ENCODE peak calls at places on chromosomes 1 and 21, in seven cellular contexts. L, B, Q, H, C, T and V are unnamed samples.
A peak's percentile ranks its signal among the peaks of the same experiment; 100 is the strongest.

GRCh38 chr21:16193758-16194606 is 464.2 kb downstream of the USP25 start:
- DNase-seq in L (no peak), B (peak; percentile 81), Q (no peak), H (peak; percentile 84), C (no peak), T (peak; percentile 80), V (peak; percentile 79)

GRCh38 chr1:213987422-213987875 is 324 bp upstream of the PROX1 start:
- DNase-seq in L (no peak), B (no peak), Q (no peak), H (no peak), C (no peak), T (no peak), V (no peak)

GRCh38 chr21:45140346-45140940 is 66.1 kb downstream of the ADARB1 start:
- DNase-seq in L (no peak), B (peak; percentile 89), Q (peak; percentile 76), H (peak; percentile 86), C (peak; percentile 65), T (peak; percentile 89), V (peak; percentile 95)

GRCh38 chr1:47023268-47024137 is at the start of gene CYP4X1:
- DNase-seq in L (peak; percentile 86), B (no peak), Q (no peak), H (peak; percentile 65), C (no peak), T (no peak), V (no peak)

GRCh38 chr1:159916240-159917051 is 8.9 kb downstream of the TAGLN2 start:
- DNase-seq in L (no peak), B (peak; percentile 95), Q (no peak), H (peak; percentile 72), C (no peak), T (no peak), V (peak; percentile 91)

GRCh38 chr1:55632906-55633305 is 417.7 kb upstream of the USP24 start:
- DNase-seq in L (peak; percentile 89), B (no peak), Q (no peak), H (no peak), C (no peak), T (no peak), V (peak; percentile 12)

GRCh38 chr1:35390600-35391494 is 122.3 kb downstream of the ZMYM4 start:
- DNase-seq in L (no peak), B (no peak), Q (no peak), H (no peak), C (no peak), T (peak; percentile 16), V (peak; percentile 26)

GRCh38 chr1:147168626-147169058 is 3.6 kb downstream of the PRKAB2 start:
- DNase-seq in L (no peak), B (no peak), Q (no peak), H (peak; percentile 43), C (no peak), T (no peak), V (peak; percentile 42)

GRCh38 chr1:12460911-12461621 is 156.9 kb downstream of the DHRS3 start:
- DNase-seq in L (no peak), B (no peak), Q (no peak), H (no peak), C (no peak), T (no peak), V (peak; percentile 86)

GRCh38 chr21:40841524-40842196 is 5.3 kb downstream of the DSCAM start:
- DNase-seq in L (peak; percentile 91), B (peak; percentile 42), Q (no peak), H (peak; percentile 84), C (no peak), T (peak; percentile 13), V (no peak)

GRCh38 chr1:226633541-226634155 is 85.1 kb downstream of the STUM start:
- DNase-seq in L (no peak), B (no peak), Q (peak; percentile 27), H (no peak), C (no peak), T (no peak), V (no peak)

GRCh38 chr1:1917995-1918900 is 831 bp downstream of the TMEM52 start:
- DNase-seq in L (no peak), B (no peak), Q (no peak), H (peak; percentile 55), C (no peak), T (no peak), V (no peak)

GRCh38 chr1:1918901-1919303 is at the start of gene TMEM52:
- DNase-seq in L (no peak), B (no peak), Q (no peak), H (no peak), C (no peak), T (no peak), V (no peak)

GRCh38 chr1:1915911-1916835 is 1.1 kb downstream of the CALML6 start:
- DNase-seq in L (no peak), B (no peak), Q (no peak), H (no peak), C (no peak), T (no peak), V (no peak)

GRCh38 chr1:1916882-1917281 is 1.8 kb downstream of the CALML6 start:
- DNase-seq in L (no peak), B (no peak), Q (no peak), H (no peak), C (no peak), T (no peak), V (no peak)

GRCh38 chr1:1917304-1917976 is 1.6 kb downstream of the TMEM52 start:
- DNase-seq in L (no peak), B (no peak), Q (no peak), H (no peak), C (no peak), T (no peak), V (no peak)
- TF ChIP-seq POLR2A in L (no peak), B (no peak), Q (no peak), H (no peak), C (no peak), T (no peak), V (no peak)

GRCh38 chr1:6026095-6026809 is 19.4 kb upstream of the KCNAB2 start:
- DNase-seq in L (peak; percentile 92), B (peak; percentile 68), Q (no peak), H (peak; percentile 69), C (peak; percentile 88), T (peak; percentile 97), V (peak; percentile 30)
- TF ChIP-seq POLR2A in L (no peak), B (peak; percentile 30), Q (no peak), H (no peak), C (peak; percentile 83), T (peak; percentile 85), V (no peak)

GRCh38 chr1:198499588-198499987 is 40.9 kb downstream of the ATP6V1G3 start:
- DNase-seq in L (no peak), B (no peak), Q (no peak), H (no peak), C (no peak), T (no peak), V (peak; percentile 43)
- TF ChIP-seq POLR2A in L (no peak), B (no peak), Q (no peak), H (no peak), C (no peak), T (no peak), V (no peak)

DNA sequence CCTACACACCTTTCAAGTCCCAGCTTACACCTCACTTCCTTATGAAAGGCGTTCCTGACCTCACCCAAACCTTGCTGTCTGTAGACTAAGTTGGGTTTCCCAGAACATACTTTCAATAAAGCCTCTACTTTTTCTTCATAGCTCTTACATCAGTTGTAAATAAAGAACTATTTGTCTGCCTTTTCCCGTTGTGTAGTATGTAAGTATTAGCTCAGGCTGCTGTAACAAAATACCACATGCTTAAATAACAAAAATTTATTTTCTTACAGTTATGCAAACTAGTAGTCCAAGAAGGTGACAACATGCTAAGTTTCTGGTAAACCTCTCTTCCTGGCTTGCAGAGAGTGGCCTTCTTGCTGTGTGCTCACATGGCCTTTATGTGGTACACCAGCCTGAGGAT is 86.7 kb downstream of the MAST2 start:
- DNase-seq in L (no peak), B (no peak), Q (no peak), H (no peak), C (no peak), T (no peak), V (no peak)
- TF ChIP-seq POLR2A in L (no peak), B (no peak), Q (no peak), H (no peak), C (no peak), T (no peak), V (no peak)

GRCh38 chr1:10209905-10210810 is at the start of gene KIF1B:
- DNase-seq in L (peak; percentile 99), B (peak; percentile 96), Q (peak; percentile 99), H (peak; percentile 98), C (peak; percentile 99), T (peak; percentile 97), V (peak; percentile 97)
- TF ChIP-seq POLR2A in L (peak; percentile 93), B (peak; percentile 79), Q (peak; percentile 60), H (peak; percentile 94), C (peak; percentile 53), T (peak; percentile 49), V (peak; percentile 95)